ENCODE peak calls at places on chromosomes 4 and X, in seven cellular contexts. O, U, C, R, S, W and V are unnamed samples.

GRCh38 chr4:663046-663437 is 11.0 kb downstream of the ATP5ME start:
- DNase-seq in C (no peak), W (no peak), U (no peak), S (no peak), R (no peak), O (no peak), V (no peak)

GRCh38 chrX:129493643-129494042 is 29.6 kb downstream of the SMARCA1 start:
- DNase-seq in O (no peak), S (no peak), W (no peak), U (peak), R (no peak), C (no peak), V (no peak)

GRCh38 chrX:49190783-49191032 is 4.5 kb upstream of the PRICKLE3 start:
- DNase-seq in C (no peak), U (no peak), S (no peak), O (no peak), W (peak), R (no peak), V (no peak)

GRCh38 chrX:48558270-48558669 is 16.0 kb upstream of the RBM3 start:
- DNase-seq in S (no peak), U (peak), W (no peak), C (no peak), O (no peak), R (no peak), V (no peak)

GRCh38 chr4:28010543-28011235 is 1150.0 kb downstream of the STIM2 start:
- DNase-seq in U (no peak), C (no peak), S (no peak), O (no peak), W (no peak), R (no peak), V (no peak)

GRCh38 chr4:141860974-141861373 is 224.6 kb downstream of the IL15 start:
- DNase-seq in S (no peak), U (no peak), W (no peak), C (no peak), R (no peak), O (no peak), V (no peak)

GRCh38 chr4:121938282-121939092 is 13.4 kb downstream of the TRPC3 start:
- DNase-seq in R (no peak), O (no peak), W (no peak), C (no peak), U (no peak), S (no peak), V (no peak)

GRCh38 chr4:40540801-40541200 is 88.9 kb downstream of the RBM47 start:
- DNase-seq in W (no peak), C (no peak), R (no peak), O (no peak), S (no peak), U (no peak), V (no peak)

GRCh38 chr4:110068248-110068647 is 130.2 kb downstream of the ELOVL6 start:
- DNase-seq in W (no peak), C (no peak), R (no peak), U (no peak), S (no peak), O (no peak), V (no peak)

GRCh38 chrX:75076429-75076828 is 79.7 kb downstream of the ABCB7 start:
- DNase-seq in R (no peak), U (no peak), O (no peak), C (no peak), S (no peak), W (no peak), V (no peak)

GRCh38 chrX:72060196-72060974 is 71.3 kb downstream of the RTL5 start:
- DNase-seq in O (peak), U (no peak), R (peak), C (no peak), S (no peak), W (no peak), V (no peak)

GRCh38 chrX:11664211-11664888 is 1.4 kb downstream of the ARHGAP6 start:
- DNase-seq in O (peak), C (no peak), S (no peak), U (peak), R (peak), W (no peak), V (peak)

GRCh38 chr4:71446479-71447081 is 107.8 kb downstream of the SLC4A4 start:
- DNase-seq in W (no peak), R (no peak), U (no peak), C (no peak), S (no peak), O (no peak), V (no peak)

GRCh38 chrX:78527263-78527662 is 131.9 kb downstream of the RTL3 start:
- DNase-seq in U (peak), W (no peak), S (no peak), C (no peak), O (no peak), R (no peak), V (no peak)

GRCh38 chr4:158450741-158451140 is 70.9 kb upstream of the RXFP1 start:
- DNase-seq in W (no peak), R (no peak), O (no peak), C (no peak), U (no peak), S (no peak), V (no peak)

GRCh38 chrX:20515841-20516461 is 249.2 kb upstream of the RPS6KA3 start:
- DNase-seq in C (no peak), W (no peak), U (peak), S (no peak), O (no peak), R (no peak), V (no peak)

GRCh38 chr4:95092762-95093161 is 335.0 kb downstream of the BMPR1B start:
- DNase-seq in U (peak), R (no peak), S (no peak), W (no peak), C (no peak), O (no peak), V (no peak)

GRCh38 chrX:14915596-14915995 is 42.4 kb downstream of the MOSPD2 start:
- DNase-seq in W (no peak), R (no peak), C (no peak), O (no peak), S (no peak), U (no peak), V (no peak)

GRCh38 chr4:138034871-138035270 is 207.3 kb downstream of the SLC7A11 start:
- DNase-seq in S (no peak), C (no peak), O (no peak), W (no peak), R (no peak), U (no peak), V (no peak)

GRCh38 chr4:88257726-88258125 is 26.6 kb downstream of the PPM1K start:
- DNase-seq in C (no peak), O (no peak), W (no peak), S (no peak), U (no peak), R (no peak), V (no peak)

GRCh38 chr4:189081831-189082230 is 858.8 kb upstream of the FRG1 start:
- DNase-seq in W (no peak), R (no peak), O (no peak), C (no peak), U (no peak), S (no peak), V (no peak)

GRCh38 chr4:96305030-96305429 is 465.1 kb downstream of the PDHA2 start:
- DNase-seq in S (no peak), C (no peak), O (no peak), U (no peak), W (no peak), R (no peak), V (no peak)

GRCh38 chrX:152958047-152958446 is 35.9 kb downstream of the PNMA5 start:
- DNase-seq in R (no peak), C (no peak), U (no peak), S (no peak), O (no peak), W (no peak), V (no peak)

GRCh38 chr4:123018391-123018755 is 96.0 kb upstream of the NUDT6 start:
- DNase-seq in O (no peak), R (no peak), C (no peak), W (no peak), U (peak), S (no peak), V (no peak)

GRCh38 chrX:121208563-121208962 is 161.2 kb downstream of the GLUD2 start:
- DNase-seq in U (no peak), R (no peak), C (no peak), S (no peak), O (no peak), W (no peak), V (no peak)

GRCh38 chrX:46184749-46185148 is 360.5 kb downstream of the ZNF674 start:
- DNase-seq in S (no peak), U (no peak), O (no peak), C (no peak), R (no peak), W (no peak), V (no peak)

GRCh38 chr4:103032575-103032974 is 13.1 kb upstream of the SLC9B1 start:
- DNase-seq in W (no peak), S (peak), R (peak), O (peak), U (peak), C (no peak), V (no peak)

GRCh38 chr4:183165371-183165770 is 66.3 kb downstream of the WWC2 start:
- DNase-seq in W (no peak), U (no peak), O (no peak), C (no peak), S (no peak), R (no peak), V (no peak)

DNA sequence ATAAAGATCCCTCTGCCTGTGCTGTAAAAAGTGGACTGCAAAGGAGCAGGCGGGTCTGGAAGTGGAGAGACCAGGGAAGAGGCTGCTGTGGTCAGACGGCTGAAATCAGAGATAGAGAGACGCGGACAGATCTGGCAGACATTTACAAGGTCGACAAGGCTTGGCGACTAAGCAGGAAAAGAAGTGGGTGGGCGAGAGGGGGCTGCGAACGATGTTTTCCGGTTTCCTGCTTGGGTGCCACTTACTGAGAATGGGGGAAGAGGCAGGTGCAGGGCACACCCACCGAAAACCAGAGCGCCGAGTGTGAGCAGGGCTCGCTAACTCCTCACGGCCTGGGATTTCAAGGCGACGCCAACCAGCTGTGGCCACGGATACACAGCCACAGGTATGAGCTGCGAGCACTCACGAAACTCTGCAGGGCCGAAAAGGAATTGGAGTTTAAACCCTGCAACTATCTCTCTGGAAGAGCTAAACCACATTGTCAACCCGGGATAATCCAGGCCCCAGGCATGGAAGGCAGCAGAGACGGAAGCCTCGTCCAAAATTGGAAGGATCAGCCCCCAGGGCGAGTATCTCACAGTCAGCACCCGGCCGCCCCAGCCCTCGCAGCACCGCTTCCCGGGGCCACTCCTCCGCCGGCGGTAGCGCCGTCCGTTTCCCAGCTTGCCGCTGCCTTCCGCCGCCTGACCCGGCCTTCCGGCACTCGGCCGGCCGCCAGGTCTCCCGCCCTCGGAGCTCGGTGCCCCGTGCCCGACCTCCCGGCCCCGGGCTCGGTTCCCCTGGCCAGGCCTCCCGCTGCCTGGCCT is 824 bp downstream of the CASP3 start:
- DNase-seq in O (peak), S (peak), C (peak), U (peak), W (peak), R (peak), V (peak)
- TF ChIP-seq CTCF in O (no peak), S (no peak), C (no peak), U (no peak), W (no peak), R (no peak), V (no peak)

DNA sequence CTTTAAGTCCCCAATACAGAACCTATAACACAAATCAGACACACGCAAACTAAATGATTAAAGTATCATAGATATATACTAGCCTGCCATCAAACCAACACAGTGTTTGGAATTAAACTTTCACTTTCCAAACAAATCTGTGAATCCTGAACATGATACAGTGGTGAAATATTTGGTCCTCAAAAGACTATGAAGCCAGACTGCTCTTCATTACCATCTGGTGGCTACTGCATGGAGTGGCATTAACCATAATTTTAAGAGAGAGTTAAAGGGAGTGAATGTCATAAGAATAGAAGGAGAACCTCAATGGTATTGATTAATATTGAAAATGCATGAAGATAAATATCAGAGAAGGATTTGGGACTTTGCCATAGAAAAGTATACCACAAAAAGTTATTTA is 9.2 kb upstream of the GABRA4 start:
- DNase-seq in C (no peak), W (no peak), R (no peak), O (no peak), U (peak), S (no peak), V (no peak)
- TF ChIP-seq CTCF in C (no peak), W (peak), R (no peak), O (peak), U (peak), S (no peak), V (peak)

DNA sequence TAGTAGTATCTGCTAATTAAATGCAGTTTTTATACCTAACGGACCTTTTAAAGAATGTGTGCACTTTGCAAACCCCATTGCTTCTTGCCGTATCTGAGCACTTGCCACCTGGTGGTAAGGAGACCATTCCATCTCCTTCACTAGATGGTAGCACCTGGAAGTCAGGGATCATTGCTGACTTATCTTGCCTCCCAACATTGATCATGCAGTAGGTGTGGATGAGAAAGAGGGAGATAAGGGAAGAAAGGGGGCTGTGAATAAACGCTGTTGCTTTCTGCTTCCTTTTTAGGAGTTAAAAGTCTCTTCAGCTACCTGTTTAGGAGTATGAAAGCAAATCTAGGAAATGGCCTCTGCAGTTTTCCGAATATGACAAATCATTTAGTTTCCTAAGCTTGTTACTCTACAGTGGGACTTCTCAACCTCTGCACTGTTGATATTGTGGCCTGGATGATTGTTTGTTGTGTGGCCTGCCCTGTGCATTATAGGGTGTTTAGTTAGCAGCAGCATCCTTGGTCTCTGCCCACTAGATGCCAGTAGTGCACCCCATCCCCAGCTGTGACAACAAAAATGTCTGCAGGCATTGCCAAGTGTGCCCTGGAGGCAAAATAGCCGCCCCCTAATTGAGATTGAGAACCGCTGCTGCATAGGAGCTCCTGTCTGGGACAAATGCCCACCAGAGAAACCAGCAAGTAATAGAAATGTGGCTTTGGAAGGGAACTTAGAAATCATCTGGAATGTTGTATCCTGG is 38.8 kb downstream of the GAB1 start:
- DNase-seq in U (no peak), R (peak), W (no peak), S (no peak), C (no peak), O (peak), V (no peak)
- TF ChIP-seq CTCF in U (peak), R (no peak), W (peak), S (no peak), C (peak), O (peak), V (peak)

DNA sequence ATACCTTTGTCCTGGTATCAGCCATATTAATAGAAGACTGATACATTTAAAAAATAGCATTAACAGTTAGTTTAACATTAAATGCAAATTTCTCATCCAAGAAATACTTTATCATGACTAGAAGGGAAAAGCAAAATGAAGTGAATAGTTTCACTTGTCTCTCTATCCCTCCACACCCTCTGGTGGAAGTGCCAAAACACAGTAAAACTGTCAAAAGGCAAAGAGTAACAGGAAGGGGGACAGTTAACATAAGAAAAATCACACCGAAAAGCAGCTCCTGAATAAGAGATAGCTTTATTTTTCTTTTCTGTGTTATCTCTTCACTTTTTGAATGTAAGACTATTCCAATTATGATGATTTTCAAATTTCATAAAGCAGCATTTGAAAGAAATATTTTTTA is 187.2 kb downstream of the FBXW7 start:
- DNase-seq in S (no peak), C (no peak), U (peak), W (no peak), R (no peak), O (no peak), V (no peak)
- TF ChIP-seq CTCF in S (no peak), C (no peak), U (peak), W (peak), R (no peak), O (peak), V (peak)

GRCh38 chrX:147898951-147899350 is 12.8 kb upstream of the FMR1 start:
- DNase-seq in W (no peak), C (no peak), U (no peak), R (no peak), O (no peak), S (no peak), V (no peak)
- TF ChIP-seq CTCF in W (no peak), C (no peak), U (no peak), R (no peak), O (no peak), S (no peak), V (no peak)

GRCh38 chr4:13605330-13605729 is 22.2 kb downstream of the BOD1L1 start:
- DNase-seq in W (no peak), R (no peak), U (no peak), S (no peak), O (no peak), C (no peak), V (no peak)
- TF ChIP-seq CTCF in W (no peak), R (no peak), U (no peak), S (no peak), O (no peak), C (no peak), V (no peak)

DNA sequence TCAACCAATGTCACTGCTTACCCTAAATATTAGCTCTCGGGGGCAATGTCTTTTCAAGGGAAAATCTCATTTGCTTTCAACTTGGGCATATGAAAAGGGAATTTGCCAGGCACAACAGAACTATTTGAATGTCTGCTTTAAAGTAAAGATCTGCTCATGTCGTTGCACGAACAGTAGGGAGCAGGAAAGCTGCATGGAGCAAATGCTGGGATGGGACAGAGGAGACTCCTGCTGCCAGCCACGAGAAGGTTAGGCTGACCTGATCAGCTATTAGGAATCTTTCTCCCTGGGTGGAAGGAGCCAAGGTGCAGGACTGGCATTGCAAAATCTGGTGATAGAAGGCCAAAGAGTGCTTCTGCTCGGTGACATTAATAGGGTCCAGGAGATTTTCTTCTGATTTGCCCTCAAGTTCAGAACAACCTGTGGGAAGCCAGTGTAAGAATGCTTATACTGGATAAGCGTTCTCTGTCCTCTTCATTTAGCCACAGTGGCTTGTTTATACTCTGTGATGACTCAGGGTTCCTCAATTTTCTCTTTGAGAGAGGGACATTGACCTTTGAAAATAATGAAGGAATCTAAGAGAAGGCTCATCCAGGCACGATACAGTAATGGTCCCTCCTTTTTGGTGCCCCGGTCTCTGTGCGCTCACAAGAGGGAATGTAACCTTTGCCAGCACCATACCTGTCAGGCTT is 22.9 kb downstream of the FHL1 start:
- DNase-seq in R (no peak), O (no peak), S (peak), U (peak), W (no peak), C (no peak), V (no peak)
- TF ChIP-seq CTCF in R (no peak), O (peak), S (peak), U (peak), W (peak), C (no peak), V (no peak)

DNA sequence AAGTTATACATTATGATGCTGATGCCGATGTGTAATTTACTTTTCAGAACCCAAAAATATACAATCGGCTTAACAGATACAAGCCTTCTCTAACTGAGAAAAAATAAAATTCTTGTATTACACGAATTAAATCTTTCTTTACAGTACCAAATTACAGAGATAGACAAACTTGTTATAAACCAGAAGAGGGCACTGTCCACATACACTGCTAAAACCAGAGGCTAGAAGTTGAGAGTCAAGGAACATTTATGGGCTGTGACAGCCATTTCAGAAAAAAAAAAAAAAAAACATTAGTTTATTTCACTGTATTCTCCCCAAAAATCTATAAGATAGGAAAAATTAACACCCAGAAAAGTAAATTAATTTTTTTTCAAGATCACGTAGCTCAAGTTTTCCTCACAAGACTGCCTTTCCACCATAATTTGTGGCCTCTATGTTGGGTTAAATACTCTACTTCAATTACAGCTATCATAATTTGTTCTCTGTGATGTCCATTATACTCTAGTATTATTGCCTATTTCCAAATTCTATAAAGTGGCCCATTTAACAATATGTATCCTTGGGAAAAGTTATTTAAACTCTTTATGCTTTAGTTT is 12.0 kb downstream of the EREG start:
- DNase-seq in S (no peak), O (no peak), U (peak), R (no peak), W (no peak), C (no peak), V (no peak)
- TF ChIP-seq CTCF in S (no peak), O (peak), U (peak), R (peak), W (peak), C (peak), V (peak)

GRCh38 chr4:119286377-119287002 is 35.4 kb downstream of the FABP2 start:
- DNase-seq in R (peak), C (no peak), U (peak), S (peak), O (no peak), W (no peak), V (no peak)
- TF ChIP-seq CTCF in R (peak), C (peak), U (peak), S (peak), O (peak), W (peak), V (peak)